ENCODE peak calls at places on chromosomes 13 and 19, in six cellular contexts. E is T-helper 2 cell; D is stimulated activated CD4-positive, alpha-beta T cell treated with anti-CD3 and anti-CD28 coated beads, Interleukin-2, amount 100 ng/mL, for 48 hours; I is EL; A is HEK293T; O is AG10803. C is an unnamed sample.

GRCh38 chr19:5951338-5951861 is 26.5 kb downstream of the RANBP3 start:
- DNase-seq in E (no peak), D (no peak), I (no peak), A (no peak), O (no peak), C (no peak)

GRCh38 chr19:17944301-17944700 is 11.5 kb downstream of the CCDC124 start:
- DNase-seq in E (no peak), D (no peak), I (peak), A (no peak), O (peak), C (no peak)

GRCh38 chr19:42269518-42270345 is 680 bp downstream of the CIC start:
- DNase-seq in E (peak), D (no peak), I (no peak), A (no peak), O (no peak), C (no peak)

GRCh38 chr19:40530091-40530901 is 46.4 kb upstream of the SHKBP1 start:
- DNase-seq in E (peak), D (no peak), I (no peak), A (peak), O (no peak), C (peak)

GRCh38 chr13:106455777-106456176 is 79.7 kb downstream of the EFNB2 start:
- DNase-seq in E (no peak), D (no peak), I (no peak), A (no peak), O (peak), C (no peak)

GRCh38 chr19:54456423-54457373 is 6.9 kb downstream of the LENG9 start:
- DNase-seq in E (no peak), D (no peak), I (no peak), A (no peak), O (no peak), C (no peak)

GRCh38 chr19:49427855-49428546 is 2.8 kb downstream of the GFY start:
- DNase-seq in E (peak), D (no peak), I (no peak), A (no peak), O (no peak), C (no peak)

GRCh38 chr13:94660695-94661324 is 51.5 kb downstream of the SOX21 start:
- DNase-seq in E (peak), D (no peak), I (peak), A (no peak), O (peak), C (peak)

GRCh38 chr19:9850235-9850959 is 15.3 kb downstream of the PIN1 start:
- DNase-seq in E (no peak), D (no peak), I (no peak), A (no peak), O (no peak), C (no peak)

GRCh38 chr19:38059897-38060296 is 152.9 kb downstream of the SIPA1L3 start:
- DNase-seq in E (peak), D (no peak), I (no peak), A (no peak), O (no peak), C (no peak)

GRCh38 chr19:35013820-35014754 is 14.0 kb downstream of the GRAMD1A start:
- DNase-seq in E (peak), D (no peak), I (no peak), A (no peak), O (no peak), C (no peak)

GRCh38 chr19:1486720-1487575 is 3.2 kb downstream of the PCSK4 start:
- DNase-seq in E (no peak), D (no peak), I (no peak), A (no peak), O (no peak), C (no peak)

GRCh38 chr13:98548230-98548629 is 28.7 kb downstream of the STK24 start:
- DNase-seq in E (no peak), D (no peak), I (peak), A (no peak), O (no peak), C (no peak)

GRCh38 chr19:48473161-48473966 is 4.2 kb downstream of the CYTH2 start:
- DNase-seq in E (no peak), D (no peak), I (no peak), A (no peak), O (no peak), C (no peak)

C was measured in endothelial cell.